ENCODE peak calls at places on chromosomes 3 and 15, in eight cellular contexts. C, A, Z, O, V, G, M and J are unnamed samples. For H3K9me2, the result is how much of the 10 kb centered on the place peaks cover.

GRCh38 chr15:40766194-40766830 is 2.4 kb downstream of the GCHFR start:
- DNase-seq in C (no peak), A (no peak), Z (no peak), O (peak), V (no peak), G (peak), M (no peak), J (no peak)

GRCh38 chr3:56193531-56193930 is 274.7 kb downstream of the ERC2 start:
- DNase-seq in C (no peak), A (no peak), Z (no peak), O (no peak), V (no peak), G (no peak), M (no peak), J (no peak)

GRCh38 chr3:126406389-126407296 is 11.9 kb downstream of the CFAP100 start:
- DNase-seq in C (no peak), A (no peak), Z (no peak), O (peak), V (peak), G (no peak), M (no peak), J (no peak)

GRCh38 chr15:96117275-96117674 is 213.2 kb upstream of the NR2F2 start:
- DNase-seq in C (no peak), A (no peak), Z (no peak), O (no peak), V (no peak), G (no peak), M (no peak), J (no peak)

GRCh38 chr3:105014631-105015030 is 352.1 kb upstream of the ALCAM start:
- DNase-seq in C (no peak), A (peak), Z (no peak), O (no peak), V (no peak), G (peak), M (no peak), J (no peak)

GRCh38 chr3:100210777-100211145 is 50.0 kb upstream of the TBC1D23 start:
- DNase-seq in C (no peak), A (no peak), Z (no peak), O (no peak), V (peak), G (peak), M (peak), J (peak)

GRCh38 chr3:32734756-32735155 is 49.8 kb downstream of the CNOT10 start:
- DNase-seq in C (no peak), A (no peak), Z (no peak), O (no peak), V (no peak), G (no peak), M (peak), J (no peak)

GRCh38 chr3:157248590-157249425 is 88.9 kb upstream of the CCNL1 start:
- DNase-seq in C (no peak), A (peak), Z (peak), O (no peak), V (peak), G (peak), M (no peak), J (peak)

GRCh38 chr15:67077641-67078215 is 12.3 kb downstream of the SMAD3 start:
- DNase-seq in C (peak), A (no peak), Z (no peak), O (no peak), V (no peak), G (no peak), M (no peak), J (no peak)

GRCh38 chr3:170555329-170555728 is 30.5 kb downstream of the SLC7A14 start:
- DNase-seq in C (no peak), A (peak), Z (no peak), O (no peak), V (no peak), G (peak), M (no peak), J (no peak)

GRCh38 chr3:152641198-152641597 is 193.7 kb upstream of the P2RY1 start:
- DNase-seq in C (no peak), A (no peak), Z (no peak), O (no peak), V (no peak), G (no peak), M (no peak), J (no peak)

GRCh38 chr15:88902491-88902835 is 7.1 kb upstream of the HAPLN3 start:
- DNase-seq in C (no peak), A (no peak), Z (no peak), O (no peak), V (no peak), G (no peak), M (no peak), J (no peak)

GRCh38 chr3:158731938-158732855 is at the start of gene RARRES1:
- DNase-seq in C (no peak), A (no peak), Z (no peak), O (peak), V (peak), G (peak), M (peak), J (no peak)

GRCh38 chr3:37952564-37952963 is 38.0 kb upstream of the VILL start:
- DNase-seq in C (no peak), A (peak), Z (no peak), O (no peak), V (no peak), G (no peak), M (no peak), J (no peak)

GRCh38 chr3:114404590-114404989 is 110.8 kb downstream of the TIGIT start:
- DNase-seq in C (no peak), A (no peak), Z (peak), O (no peak), V (no peak), G (peak), M (no peak), J (no peak)

GRCh38 chr3:100254168-100254777 is 6.5 kb upstream of the TBC1D23 start:
- DNase-seq in C (peak), A (peak), Z (peak), O (peak), V (peak), G (peak), M (peak), J (peak)

GRCh38 chr3:47227678-47228077 is 54.9 kb downstream of the KIF9 start:
- DNase-seq in C (peak), A (no peak), Z (no peak), O (no peak), V (no peak), G (no peak), M (no peak), J (no peak)
- H2AFZ ChIP-seq in C (peak), A (no peak), Z (no peak), O (no peak), V (no peak), G (no peak), M (no peak), J (no peak)

GRCh38 chr15:74055804-74056203 is 26.5 kb downstream of the GOLGA6A start:
- DNase-seq in C (no peak), A (no peak), Z (no peak), O (no peak), V (no peak), G (no peak), M (no peak), J (no peak)
- TF ChIP-seq EZH2phosphoT487 in C (no peak), A (no peak), Z (no peak), O (no peak), V (no peak), G (no peak), M (no peak), J (no peak)

GRCh38 chr3:181006541-181006940 is 17.0 kb upstream of the DNAJC19 start:
- DNase-seq in C (no peak), A (no peak), Z (no peak), O (no peak), V (no peak), G (peak), M (no peak), J (no peak)
- H3K9me2 ChIP-seq in C (under half), A (under half), Z (under half), O (under half), V (under half), G (under half), M (under half), J (under half)

GRCh38 chr3:31639828-31640227 is 107.1 kb downstream of the STT3B start:
- DNase-seq in C (no peak), A (no peak), Z (no peak), O (no peak), V (no peak), G (no peak), M (peak), J (no peak)
- H2AFZ ChIP-seq in C (no peak), A (no peak), Z (no peak), O (no peak), V (no peak), G (no peak), M (no peak), J (no peak)

DNA sequence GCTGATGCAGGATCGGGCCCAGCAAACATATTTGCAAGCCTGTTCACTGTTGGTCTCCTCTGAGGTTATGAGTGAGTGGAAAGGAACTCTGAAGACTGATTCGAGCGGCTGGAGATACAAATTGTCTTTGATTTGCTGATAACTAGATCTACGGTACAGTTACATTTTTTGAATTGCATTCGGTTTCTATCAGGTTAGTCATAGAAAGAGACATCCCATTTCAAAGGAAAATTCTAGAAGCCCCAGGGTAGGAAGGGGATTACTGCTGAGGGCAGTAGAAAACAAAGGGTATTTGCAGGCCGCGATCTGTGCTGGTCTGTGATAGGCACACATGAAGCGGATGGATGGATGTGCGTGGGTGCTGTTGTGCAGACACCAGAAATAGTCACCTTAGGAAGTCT is 228.4 kb downstream of the ITPR1 start:
- DNase-seq in C (no peak), A (peak), Z (no peak), O (no peak), V (no peak), G (peak), M (no peak), J (no peak)
- TF ChIP-seq EZH2phosphoT487 in C (no peak), A (no peak), Z (no peak), O (no peak), V (no peak), G (no peak), M (no peak), J (no peak)

DNA sequence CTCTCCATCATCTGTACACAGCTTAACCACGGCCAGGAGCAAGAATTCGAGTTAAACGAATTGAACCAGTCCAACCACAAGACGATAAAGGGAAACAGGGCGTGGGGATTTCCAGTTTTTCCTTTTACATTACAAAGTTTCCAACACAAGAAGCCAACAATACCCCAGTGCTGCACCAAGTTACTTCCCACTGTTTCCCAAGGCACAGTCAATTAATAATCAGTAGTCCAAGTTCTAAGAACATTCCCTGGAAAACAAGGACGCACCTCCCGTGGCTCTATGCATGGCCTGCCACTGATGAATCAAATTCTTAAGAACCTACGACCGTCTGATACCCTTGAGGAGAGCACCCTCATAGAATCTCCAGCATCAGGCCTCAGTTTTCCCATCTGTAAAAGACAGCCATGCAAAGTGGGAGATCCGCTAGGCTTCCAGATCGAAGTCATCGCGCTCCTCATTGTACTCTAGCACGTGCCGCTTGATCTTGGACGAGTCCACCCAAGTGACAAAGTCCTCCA is 774 bp downstream of the IMP3 start:
- DNase-seq in C (peak), A (peak), Z (no peak), O (no peak), V (no peak), G (peak), M (peak), J (no peak)
- H3K9me2 ChIP-seq in C (under half), A (under half), Z (under half), O (under half), V (under half), G (under half), M (under half), J (under half)

GRCh38 chr15:68586274-68586961 is 7.6 kb downstream of the CORO2B start:
- DNase-seq in C (no peak), A (peak), Z (peak), O (no peak), V (peak), G (peak), M (no peak), J (no peak)
- H2AFZ ChIP-seq in C (no peak), A (no peak), Z (no peak), O (no peak), V (no peak), G (no peak), M (no peak), J (no peak)

GRCh38 chr15:53378096-53378620 is 381.3 kb downstream of the WDR72 start:
- DNase-seq in C (no peak), A (no peak), Z (no peak), O (no peak), V (no peak), G (no peak), M (no peak), J (no peak)
- TF ChIP-seq EZH2phosphoT487 in C (no peak), A (no peak), Z (no peak), O (no peak), V (no peak), G (no peak), M (no peak), J (no peak)

GRCh38 chr3:13016083-13016725 is 57.0 kb downstream of the IQSEC1 start:
- DNase-seq in C (peak), A (no peak), Z (no peak), O (no peak), V (no peak), G (peak), M (no peak), J (peak)
- H3K9me2 ChIP-seq in C (under half), A (under half), Z (under half), O (under half), V (under half), G (under half), M (under half), J (under half)

GRCh38 chr3:58218904-58219303 is 8.1 kb upstream of the DNASE1L3 start:
- DNase-seq in C (no peak), A (no peak), Z (no peak), O (no peak), V (no peak), G (no peak), M (no peak), J (no peak)

GRCh38 chr3:58214484-58215316 is 3.9 kb upstream of the DNASE1L3 start:
- DNase-seq in C (peak), A (peak), Z (no peak), O (no peak), V (peak), G (peak), M (peak), J (peak)

GRCh38 chr3:58216496-58217197 is 5.9 kb upstream of the DNASE1L3 start:
- DNase-seq in C (no peak), A (peak), Z (no peak), O (no peak), V (no peak), G (peak), M (peak), J (no peak)

GRCh38 chr3:58215317-58216025 is 4.7 kb upstream of the DNASE1L3 start:
- DNase-seq in C (no peak), A (no peak), Z (no peak), O (no peak), V (no peak), G (no peak), M (no peak), J (no peak)

GRCh38 chr3:58217209-58217811 is 6.5 kb upstream of the DNASE1L3 start:
- DNase-seq in C (peak), A (peak), Z (peak), O (peak), V (peak), G (peak), M (peak), J (peak)
- H2AFZ ChIP-seq in C (peak), A (peak), Z (peak), O (peak), V (no peak), G (peak), M (no peak), J (peak)